ENCODE peak calls at places on chromosomes 4 and X, in seven cellular contexts. One of them, this sample, is unnamed.

GRCh38 chrX:12115377-12115776 is 22.9 kb upstream of the FRMPD4 start:
- DNase-seq in H54: no peak
- DNase-seq in stimulated activated CD4-positive, alpha-beta T cell treated with anti-CD3 and anti-CD28 coated beads, Interleukin-12 subunit alpha, Interleukin-12 subunit beta, amount 100 ng/mL, for 48 hours: no peak
- DNase-seq in CD8-positive, alpha-beta memory T cell: no peak
- DNase-seq in astrocyte of the spinal cord: no peak
- DNase-seq in activated CD4-positive, alpha-beta T cell treated with anti-CD3 and anti-CD28 coated beads, Interleukin-2, amount 10 ng/mL, durations not matched to agents 7 days and 5 days: no peak
- DNase-seq in astrocyte: no peak
- DNase-seq in this sample: no peak

GRCh38 chrX:71636438-71637252 is 18.3 kb upstream of the CXCR3 start:
- DNase-seq in H54: no peak
- DNase-seq in stimulated activated CD4-positive, alpha-beta T cell treated with anti-CD3 and anti-CD28 coated beads, Interleukin-12 subunit alpha, Interleukin-12 subunit beta, amount 100 ng/mL, for 48 hours: no peak
- DNase-seq in CD8-positive, alpha-beta memory T cell: peak
- DNase-seq in astrocyte of the spinal cord: no peak
- DNase-seq in activated CD4-positive, alpha-beta T cell treated with anti-CD3 and anti-CD28 coated beads, Interleukin-2, amount 10 ng/mL, durations not matched to agents 7 days and 5 days: no peak
- DNase-seq in astrocyte: no peak
- DNase-seq in this sample: no peak

GRCh38 chrX:153779891-153780677 is 757 bp upstream of the SRPK3 start:
- DNase-seq in H54: no peak
- DNase-seq in stimulated activated CD4-positive, alpha-beta T cell treated with anti-CD3 and anti-CD28 coated beads, Interleukin-12 subunit alpha, Interleukin-12 subunit beta, amount 100 ng/mL, for 48 hours: no peak
- DNase-seq in CD8-positive, alpha-beta memory T cell: no peak
- DNase-seq in astrocyte of the spinal cord: no peak
- DNase-seq in activated CD4-positive, alpha-beta T cell treated with anti-CD3 and anti-CD28 coated beads, Interleukin-2, amount 10 ng/mL, durations not matched to agents 7 days and 5 days: no peak
- DNase-seq in astrocyte: no peak
- DNase-seq in this sample: no peak

GRCh38 chr4:21517460-21517859 is 431.1 kb downstream of the KCNIP4 start:
- DNase-seq in H54: no peak
- DNase-seq in stimulated activated CD4-positive, alpha-beta T cell treated with anti-CD3 and anti-CD28 coated beads, Interleukin-12 subunit alpha, Interleukin-12 subunit beta, amount 100 ng/mL, for 48 hours: no peak
- DNase-seq in CD8-positive, alpha-beta memory T cell: no peak
- DNase-seq in astrocyte of the spinal cord: no peak
- DNase-seq in activated CD4-positive, alpha-beta T cell treated with anti-CD3 and anti-CD28 coated beads, Interleukin-2, amount 10 ng/mL, durations not matched to agents 7 days and 5 days: no peak
- DNase-seq in astrocyte: no peak
- DNase-seq in this sample: no peak

GRCh38 chr4:77141964-77142641 is 14.9 kb upstream of the CCNG2 start:
- DNase-seq in H54: no peak
- DNase-seq in stimulated activated CD4-positive, alpha-beta T cell treated with anti-CD3 and anti-CD28 coated beads, Interleukin-12 subunit alpha, Interleukin-12 subunit beta, amount 100 ng/mL, for 48 hours: no peak
- DNase-seq in CD8-positive, alpha-beta memory T cell: no peak
- DNase-seq in astrocyte of the spinal cord: no peak
- DNase-seq in activated CD4-positive, alpha-beta T cell treated with anti-CD3 and anti-CD28 coated beads, Interleukin-2, amount 10 ng/mL, durations not matched to agents 7 days and 5 days: no peak
- DNase-seq in astrocyte: no peak
- DNase-seq in this sample: no peak

GRCh38 chr4:112076919-112077608 is 68.2 kb upstream of the FAM241A start:
- DNase-seq in H54: no peak
- DNase-seq in stimulated activated CD4-positive, alpha-beta T cell treated with anti-CD3 and anti-CD28 coated beads, Interleukin-12 subunit alpha, Interleukin-12 subunit beta, amount 100 ng/mL, for 48 hours: no peak
- DNase-seq in CD8-positive, alpha-beta memory T cell: no peak
- DNase-seq in astrocyte of the spinal cord: no peak
- DNase-seq in activated CD4-positive, alpha-beta T cell treated with anti-CD3 and anti-CD28 coated beads, Interleukin-2, amount 10 ng/mL, durations not matched to agents 7 days and 5 days: no peak
- DNase-seq in astrocyte: no peak
- DNase-seq in this sample: no peak

GRCh38 chr4:101089168-101089567 is 258.2 kb downstream of the PPP3CA start:
- DNase-seq in H54: no peak
- DNase-seq in stimulated activated CD4-positive, alpha-beta T cell treated with anti-CD3 and anti-CD28 coated beads, Interleukin-12 subunit alpha, Interleukin-12 subunit beta, amount 100 ng/mL, for 48 hours: no peak
- DNase-seq in CD8-positive, alpha-beta memory T cell: no peak
- DNase-seq in astrocyte of the spinal cord: no peak
- DNase-seq in activated CD4-positive, alpha-beta T cell treated with anti-CD3 and anti-CD28 coated beads, Interleukin-2, amount 10 ng/mL, durations not matched to agents 7 days and 5 days: no peak
- DNase-seq in astrocyte: no peak
- DNase-seq in this sample: no peak

GRCh38 chrX:120090208-120090607 is 12.7 kb upstream of the RHOXF2B start:
- DNase-seq in H54: no peak
- DNase-seq in stimulated activated CD4-positive, alpha-beta T cell treated with anti-CD3 and anti-CD28 coated beads, Interleukin-12 subunit alpha, Interleukin-12 subunit beta, amount 100 ng/mL, for 48 hours: no peak
- DNase-seq in CD8-positive, alpha-beta memory T cell: no peak
- DNase-seq in astrocyte of the spinal cord: no peak
- DNase-seq in activated CD4-positive, alpha-beta T cell treated with anti-CD3 and anti-CD28 coated beads, Interleukin-2, amount 10 ng/mL, durations not matched to agents 7 days and 5 days: no peak
- DNase-seq in astrocyte: no peak
- DNase-seq in this sample: no peak

GRCh38 chr4:139815646-139816601 is 150.3 kb downstream of the MGST2 start:
- DNase-seq in H54: peak
- DNase-seq in stimulated activated CD4-positive, alpha-beta T cell treated with anti-CD3 and anti-CD28 coated beads, Interleukin-12 subunit alpha, Interleukin-12 subunit beta, amount 100 ng/mL, for 48 hours: no peak
- DNase-seq in CD8-positive, alpha-beta memory T cell: no peak
- DNase-seq in astrocyte of the spinal cord: peak
- DNase-seq in activated CD4-positive, alpha-beta T cell treated with anti-CD3 and anti-CD28 coated beads, Interleukin-2, amount 10 ng/mL, durations not matched to agents 7 days and 5 days: no peak
- DNase-seq in astrocyte: peak
- DNase-seq in this sample: peak

GRCh38 chr4:54228064-54228527 is 997 bp upstream of the PDGFRA start:
- DNase-seq in H54: peak
- DNase-seq in stimulated activated CD4-positive, alpha-beta T cell treated with anti-CD3 and anti-CD28 coated beads, Interleukin-12 subunit alpha, Interleukin-12 subunit beta, amount 100 ng/mL, for 48 hours: peak
- DNase-seq in CD8-positive, alpha-beta memory T cell: no peak
- DNase-seq in astrocyte of the spinal cord: peak
- DNase-seq in activated CD4-positive, alpha-beta T cell treated with anti-CD3 and anti-CD28 coated beads, Interleukin-2, amount 10 ng/mL, durations not matched to agents 7 days and 5 days: no peak
- DNase-seq in astrocyte: peak
- DNase-seq in this sample: no peak

GRCh38 chrX:123846598-123847038 is 13.2 kb upstream of the XIAP start:
- DNase-seq in H54: no peak
- DNase-seq in stimulated activated CD4-positive, alpha-beta T cell treated with anti-CD3 and anti-CD28 coated beads, Interleukin-12 subunit alpha, Interleukin-12 subunit beta, amount 100 ng/mL, for 48 hours: no peak
- DNase-seq in CD8-positive, alpha-beta memory T cell: no peak
- DNase-seq in astrocyte of the spinal cord: peak
- DNase-seq in activated CD4-positive, alpha-beta T cell treated with anti-CD3 and anti-CD28 coated beads, Interleukin-2, amount 10 ng/mL, durations not matched to agents 7 days and 5 days: no peak
- DNase-seq in astrocyte: peak
- DNase-seq in this sample: no peak

GRCh38 chr4:4311193-4311592 is 21.1 kb downstream of the ZBTB49 start:
- DNase-seq in H54: no peak
- DNase-seq in stimulated activated CD4-positive, alpha-beta T cell treated with anti-CD3 and anti-CD28 coated beads, Interleukin-12 subunit alpha, Interleukin-12 subunit beta, amount 100 ng/mL, for 48 hours: no peak
- DNase-seq in CD8-positive, alpha-beta memory T cell: no peak
- DNase-seq in astrocyte of the spinal cord: no peak
- DNase-seq in activated CD4-positive, alpha-beta T cell treated with anti-CD3 and anti-CD28 coated beads, Interleukin-2, amount 10 ng/mL, durations not matched to agents 7 days and 5 days: no peak
- DNase-seq in astrocyte: no peak
- DNase-seq in this sample: no peak

This sample was measured in thoracic aorta.